ENCODE peak calls at places on chromosomes 12 and 14, in seven cellular contexts. K, T, P, L, E, X and W are unnamed samples.

GRCh38 chr14:69037790-69038448 is 58.8 kb upstream of the ACTN1 start:
- DNase-seq in L (peak; percentile 21), T (no peak), K (no peak), E (no peak), X (no peak), P (peak; percentile 22), W (no peak)

GRCh38 chr12:95173392-95174251 is 43.6 kb downstream of the FGD6 start:
- DNase-seq in E (peak; percentile 60), K (peak; percentile 49), X (no peak), L (peak; percentile 90), T (no peak), P (peak; percentile 75), W (peak; percentile 83)

GRCh38 chr12:15558915-15559528 is 230.2 kb downstream of the EPS8 start:
- DNase-seq in E (no peak), T (no peak), K (no peak), X (no peak), P (no peak), L (no peak), W (no peak)

GRCh38 chr12:118979763-118980406 is 1.5 kb upstream of the SRRM4 start:
- DNase-seq in K (peak; percentile 16), L (peak; percentile 80), P (peak; percentile 76), X (no peak), E (peak; percentile 31), T (no peak), W (no peak)

GRCh38 chr12:75446857-75447256 is 33.7 kb upstream of the GLIPR1 start:
- DNase-seq in X (no peak), L (peak; percentile 13), E (no peak), T (no peak), P (no peak), K (no peak), W (no peak)

GRCh38 chr14:68397827-68398226 is 395.0 kb downstream of the ZFP36L1 start:
- DNase-seq in K (no peak), X (no peak), T (no peak), L (no peak), P (no peak), E (no peak), W (no peak)

GRCh38 chr12:127401005-127401404 is 866.0 kb upstream of the TMEM132C start:
- DNase-seq in X (no peak), T (no peak), K (no peak), P (no peak), L (no peak), E (no peak), W (no peak)

GRCh38 chr12:6336859-6337744 is 4.8 kb downstream of the TNFRSF1A start:
- DNase-seq in T (no peak), X (no peak), L (no peak), E (peak; percentile 53), K (no peak), P (peak; percentile 50), W (peak; percentile 56)

GRCh38 chr12:116662612-116663144 is 75.2 kb downstream of the SPRING1 start:
- DNase-seq in T (no peak), E (peak; percentile 76), L (no peak), P (peak; percentile 11), K (no peak), X (no peak), W (peak; percentile 64)

GRCh38 chr12:53115112-53115890 is 12.0 kb downstream of the SOAT2 start:
- DNase-seq in P (peak; percentile 65), T (peak; percentile 74), L (no peak), X (no peak), E (no peak), K (no peak), W (no peak)

GRCh38 chr12:75720807-75721206 is 209.4 kb upstream of the KRR1 start:
- DNase-seq in P (no peak), E (no peak), X (no peak), T (no peak), K (peak; percentile 74), L (no peak), W (no peak)

GRCh38 chr14:79415726-79416125 is 795.6 kb downstream of the DIO2 start:
- DNase-seq in P (no peak), L (no peak), K (no peak), E (no peak), X (no peak), T (no peak), W (no peak)

GRCh38 chr12:6974180-6974579 is 3.5 kb downstream of the EMG1 start:
- DNase-seq in T (no peak), E (no peak), X (no peak), K (no peak), P (no peak), L (no peak), W (no peak)

GRCh38 chr14:69152181-69152943 is 557 bp downstream of the DCAF5 start:
- DNase-seq in P (peak; percentile 54), L (peak; percentile 32), E (no peak), K (peak; percentile 46), T (peak; percentile 83), X (no peak), W (no peak)

GRCh38 chr14:61098711-61099110 is 117.7 kb downstream of the SLC38A6 start:
- DNase-seq in X (no peak), T (no peak), P (no peak), L (no peak), E (no peak), K (no peak), W (no peak)

GRCh38 chr12:19428261-19428660 is 11.0 kb upstream of the AEBP2 start:
- DNase-seq in K (no peak), T (no peak), L (no peak), X (no peak), E (no peak), P (no peak), W (no peak)

GRCh38 chr14:105489607-105490317 is 1.3 kb upstream of the TEDC1 start:
- DNase-seq in E (peak; percentile 81), P (peak; percentile 64), L (peak; percentile 95), X (peak; percentile 38), K (peak; percentile 90), T (peak; percentile 98), W (peak; percentile 86)

GRCh38 chr12:34296143-34297041 is 274.1 kb downstream of the ALG10 start:
- DNase-seq in P (no peak), K (no peak), L (no peak), X (no peak), T (peak; percentile 48), E (peak; percentile 6), W (peak; percentile 6)

GRCh38 chr12:109530301-109530685 is 43.0 kb downstream of the MMAB start:
- DNase-seq in K (no peak), P (no peak), L (no peak), T (no peak), X (no peak), E (no peak), W (no peak)

GRCh38 chr12:48078901-48079300 is 27.0 kb downstream of the SENP1 start:
- DNase-seq in E (no peak), T (no peak), X (no peak), K (no peak), P (no peak), L (no peak), W (no peak)

GRCh38 chr14:52551696-52552062 is 626 bp downstream of the TXNDC16 start:
- DNase-seq in K (peak; percentile 38), T (no peak), P (peak; percentile 7), E (no peak), L (peak; percentile 30), X (peak; percentile 1), W (no peak)

GRCh38 chr14:29637406-29637805 is 290.2 kb downstream of the PRKD1 start:
- DNase-seq in K (peak; percentile 88), X (no peak), T (no peak), P (no peak), L (no peak), E (peak; percentile 61), W (peak; percentile 70)

GRCh38 chr12:50084775-50085614 is at the start of gene SMARCD1:
- DNase-seq in X (peak; percentile 39), L (peak; percentile 95), T (peak; percentile 98), E (peak; percentile 95), K (peak; percentile 90), P (peak; percentile 92), W (peak; percentile 91)
- TF ChIP-seq POLR2A in X (no peak), L (peak; percentile 37), T (no peak), E (peak; percentile 34), K (no peak), P (peak; percentile 60), W (no peak)

GRCh38 chr12:30796508-30796780 is 41.7 kb upstream of the CAPRIN2 start:
- DNase-seq in X (no peak), P (peak; percentile 36), K (no peak), L (peak; percentile 39), E (no peak), T (peak; percentile 86), W (peak; percentile 48)

GRCh38 chr12:30795410-30795659 is 40.6 kb upstream of the CAPRIN2 start:
- DNase-seq in P (no peak), L (no peak), X (no peak), E (no peak), T (no peak), K (no peak), W (no peak)

GRCh38 chr12:30796891-30797371 is 42.2 kb upstream of the CAPRIN2 start:
- DNase-seq in E (no peak), K (no peak), X (no peak), P (no peak), T (no peak), L (peak; percentile 29), W (no peak)

GRCh38 chr12:30794591-30795409 is 40.0 kb upstream of the CAPRIN2 start:
- DNase-seq in X (no peak), L (peak; percentile 92), P (peak; percentile 43), K (no peak), E (no peak), T (no peak), W (no peak)

GRCh38 chr12:30795660-30796507 is 41.1 kb upstream of the CAPRIN2 start:
- DNase-seq in L (peak; percentile 69), P (peak; percentile 66), E (peak; percentile 74), X (no peak), K (no peak), T (peak; percentile 90), W (peak; percentile 56)
- TF ChIP-seq CTCF in L (no peak), P (no peak), E (no peak), X (no peak), K (no peak), T (no peak), W (no peak)

GRCh38 chr12:65170245-65170881 is 980 bp downstream of the LEMD3 start:
- DNase-seq in K (peak; percentile 36), X (no peak), E (peak; percentile 77), T (peak; percentile 92), L (peak; percentile 55), P (peak; percentile 83), W (peak; percentile 25)
- TF ChIP-seq POLR2A in K (no peak), X (no peak), E (peak; percentile 8), T (no peak), L (no peak), P (no peak), W (no peak)

GRCh38 chr14:91901449-91902250 is 34.3 kb upstream of the TC2N start:
- DNase-seq in K (no peak), E (no peak), L (no peak), P (no peak), X (no peak), T (no peak), W (peak; percentile 46)

GRCh38 chr14:91898256-91898843 is 31.0 kb upstream of the TC2N start:
- DNase-seq in E (no peak), L (no peak), X (no peak), K (no peak), P (no peak), T (no peak), W (no peak)

GRCh38 chr14:91897121-91897701 is 29.9 kb upstream of the TC2N start:
- DNase-seq in E (peak; percentile 82), K (peak; percentile 36), L (peak; percentile 56), T (no peak), X (no peak), P (no peak), W (no peak)

GRCh38 chr14:91899777-91900176 is 32.4 kb upstream of the TC2N start:
- DNase-seq in P (no peak), T (no peak), E (no peak), L (no peak), K (no peak), X (no peak), W (no peak)

GRCh38 chr14:91899213-91899612 is 31.9 kb upstream of the TC2N start:
- DNase-seq in K (no peak), E (peak; percentile 66), P (no peak), T (no peak), L (peak; percentile 12), X (no peak), W (no peak)
- TF ChIP-seq CTCF in K (no peak), E (peak; percentile 43), P (peak; percentile 28), T (no peak), L (no peak), X (peak; percentile 12), W (no peak)